ENCODE peak calls at places on chromosomes 5 and 9, in four cellular contexts. H is ovary, D is breast epithelium, G is heart left ventricle. C is an unnamed sample.

GRCh38 chr5:133842846-133843725 is 125.3 kb downstream of the C5orf15 start:
- DNase-seq in H (no peak), D (no peak), G (no peak), C (no peak)

GRCh38 chr5:50853151-50853550 is 186.7 kb downstream of the PARP8 start:
- DNase-seq in H (no peak), D (no peak), G (no peak), C (no peak)

GRCh38 chr9:3931996-3932906 is 367.6 kb downstream of the GLIS3 start:
- DNase-seq in H (no peak), D (no peak), G (no peak), C (no peak)

GRCh38 chr9:127812009-127812408 is 9.3 kb downstream of the FPGS start:
- DNase-seq in H (no peak), D (no peak), G (no peak), C (no peak)

GRCh38 chr9:126690431-126691051 is 76.8 kb downstream of the LMX1B start:
- DNase-seq in H (no peak), D (no peak), G (peak), C (peak)

GRCh38 chr9:6938447-6938846 is 180.7 kb downstream of the KDM4C start:
- DNase-seq in H (no peak), D (no peak), G (no peak), C (no peak)

GRCh38 chr5:169416583-169417196 is 115.8 kb upstream of the SLIT3 start:
- DNase-seq in H (no peak), D (peak), G (peak), C (peak)

GRCh38 chr5:102048940-102049339 is 247.1 kb downstream of the SLCO4C1 start:
- DNase-seq in H (no peak), D (no peak), G (no peak), C (no peak)

DNA sequence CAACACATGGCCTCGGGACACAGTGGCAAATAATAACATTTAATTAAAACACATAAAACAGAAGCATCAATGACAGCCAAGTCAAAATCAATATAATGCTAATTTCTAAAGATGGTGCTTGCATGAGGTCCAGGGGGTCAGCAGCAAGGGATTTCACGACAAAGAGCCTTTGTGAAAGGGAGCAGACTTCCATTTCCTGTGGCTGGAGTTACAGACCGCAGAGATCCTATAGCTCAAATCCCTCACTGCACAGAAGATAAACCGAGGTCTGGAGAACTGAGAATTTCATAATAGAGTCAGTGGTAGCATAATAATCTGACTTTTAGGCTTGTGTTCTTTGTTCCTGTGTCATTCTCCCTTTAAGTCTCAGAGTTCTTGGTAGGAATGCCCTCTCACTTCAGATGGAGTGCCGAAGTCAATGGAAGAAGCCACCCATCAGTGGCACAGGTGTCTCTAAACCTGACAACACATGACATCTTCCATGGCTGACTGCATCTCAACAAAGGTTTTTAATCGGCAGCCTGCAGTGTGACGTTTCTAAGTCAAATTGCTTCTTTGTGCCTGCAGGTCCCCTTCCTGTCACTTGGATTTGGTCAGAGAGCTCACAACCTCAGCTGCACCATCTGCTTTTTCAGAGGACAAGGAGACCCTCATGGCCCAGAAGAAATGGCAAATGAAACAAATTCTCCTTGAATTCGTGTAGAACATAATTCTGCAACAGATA is 67.4 kb downstream of the CARTPT start:
- DNase-seq in H (no peak), D (no peak), G (no peak), C (no peak)
- TF ChIP-seq POLR2A in H (no peak), D (no peak), G (no peak), C (no peak)

DNA sequence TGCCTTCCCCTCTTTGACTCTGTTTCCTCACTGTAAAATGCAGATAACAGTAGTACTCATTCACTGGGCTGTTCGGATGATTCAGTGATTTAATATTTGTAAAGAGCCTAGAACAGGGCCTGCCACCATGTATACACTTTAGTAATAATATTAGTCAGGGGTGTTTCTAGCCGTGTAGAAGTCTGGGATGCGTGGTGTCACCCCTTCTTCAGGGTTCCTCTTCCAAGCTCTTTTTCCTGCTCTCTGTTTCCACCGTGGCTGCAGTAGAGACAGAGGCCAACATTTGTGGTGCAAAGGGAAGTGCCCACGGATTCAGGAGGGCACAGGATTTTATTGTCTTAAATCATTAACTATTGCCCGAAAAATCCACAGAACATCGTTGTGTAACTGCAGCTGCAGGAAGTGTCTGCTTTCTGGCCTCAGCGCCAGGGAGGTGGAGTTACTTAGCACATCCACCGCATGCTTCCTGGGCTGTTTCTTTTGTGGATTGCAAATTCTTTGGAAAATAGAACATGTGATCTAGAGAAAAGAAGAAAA is 61.7 kb downstream of the TRIO start:
- DNase-seq in H (peak), D (peak), G (peak), C (no peak)
- TF ChIP-seq POLR2A in H (no peak), D (no peak), G (no peak), C (no peak)

DNA sequence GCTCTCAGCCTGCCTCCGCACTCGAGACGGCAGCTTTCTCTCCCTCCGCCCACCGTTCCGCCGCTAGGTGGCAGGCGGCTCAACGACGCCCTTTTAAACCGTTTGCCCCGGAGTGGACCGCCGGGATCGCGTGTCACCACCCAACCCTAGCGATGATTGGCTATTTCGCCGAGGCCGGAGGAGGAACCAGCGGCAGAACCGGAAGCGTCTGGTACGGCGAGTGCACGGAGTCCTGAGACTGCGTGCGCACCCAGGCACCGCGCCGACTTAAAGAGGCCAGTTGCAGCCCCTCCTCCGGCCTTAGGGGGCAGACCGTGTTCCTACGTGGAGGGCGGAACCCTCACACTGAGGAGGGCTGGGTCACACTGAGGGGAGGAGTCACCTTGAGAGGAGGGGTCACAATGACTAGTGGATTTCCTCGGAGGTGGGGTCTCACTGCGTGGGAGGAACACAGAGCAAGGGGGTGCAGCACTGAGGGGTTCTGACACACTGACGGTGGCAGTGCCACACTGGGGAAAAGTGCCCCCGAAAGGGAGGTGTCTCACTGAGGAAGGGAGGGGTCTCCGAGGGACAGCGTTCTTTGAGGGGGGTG is 980 bp upstream of the TESK1 start:
- DNase-seq in H (peak), D (peak), G (peak), C (peak)
- TF ChIP-seq POLR2A in H (peak), D (peak), G (no peak), C (peak)

GRCh38 chr5:173680660-173681242 is 64.3 kb upstream of the BOD1 start:
- DNase-seq in H (no peak), D (no peak), G (no peak), C (no peak)

GRCh38 chr5:173686950-173687349 is 70.5 kb upstream of the BOD1 start:
- DNase-seq in H (no peak), D (no peak), G (no peak), C (no peak)

GRCh38 chr5:173679909-173680626 is 63.6 kb upstream of the BOD1 start:
- DNase-seq in H (no peak), D (no peak), G (no peak), C (no peak)

GRCh38 chr5:173677125-173677672 is 60.7 kb upstream of the BOD1 start:
- DNase-seq in H (no peak), D (no peak), G (no peak), C (no peak)

GRCh38 chr5:173682313-173682712 is 65.9 kb upstream of the BOD1 start:
- DNase-seq in H (no peak), D (no peak), G (no peak), C (no peak)
- TF ChIP-seq POLR2A in H (no peak), D (no peak), G (no peak), C (no peak)

C was measured in H54.